ENCODE peak calls at places on chromosome 10, in four cellular contexts. Q is fibroblast of pulmonary artery, Z is nephron progenitor cell, G is adrenal gland. J is an unnamed sample.

GRCh38 chr10:68105820-68106219 is 3.5 kb upstream of the MYPN start:
- DNase-seq in Q (peak), Z (no peak), G (no peak), J (no peak)

GRCh38 chr10:77493851-77494788 is 143.5 kb downstream of the KCNMA1 start:
- DNase-seq in Q (peak), Z (no peak), G (no peak), J (no peak)

GRCh38 chr10:21655687-21656086 is 121.7 kb downstream of the MLLT10 start:
- DNase-seq in Q (no peak), Z (no peak), G (no peak), J (no peak)

GRCh38 chr10:89633484-89633883 is 11.6 kb downstream of the PANK1 start:
- DNase-seq in Q (peak), Z (no peak), G (no peak), J (no peak)

GRCh38 chr10:79058899-79059771 is 9.6 kb upstream of the ZMIZ1 start:
- DNase-seq in Q (no peak), Z (no peak), G (peak), J (peak)

GRCh38 chr10:99730026-99730425 is 1.9 kb downstream of the COX15 start:
- DNase-seq in Q (peak), Z (no peak), G (no peak), J (no peak)

GRCh38 chr10:97494863-97495506 is 3.2 kb downstream of the MMS19 start:
- DNase-seq in Q (peak), Z (no peak), G (no peak), J (no peak)

GRCh38 chr10:90652519-90652918 is 205.3 kb downstream of the HTR7 start:
- DNase-seq in Q (peak), Z (no peak), G (no peak), J (no peak)

GRCh38 chr10:49153971-49154370 is 20.1 kb upstream of the FAM170B start:
- DNase-seq in Q (no peak), Z (no peak), G (no peak), J (no peak)

GRCh38 chr10:23095404-23095965 is at the start of gene MSRB2:
- DNase-seq in Q (peak), Z (peak), G (peak), J (peak)

GRCh38 chr10:62046522-62047239 is 145.2 kb downstream of the ARID5B start:
- DNase-seq in Q (peak), Z (peak), G (no peak), J (no peak)

GRCh38 chr10:62815373-62816111 is 624 bp downstream of the EGR2 start:
- DNase-seq in Q (no peak), Z (peak), G (no peak), J (no peak)

GRCh38 chr10:83983578-83984255 is 155.6 kb upstream of the GHITM start:
- DNase-seq in Q (peak), Z (peak), G (no peak), J (no peak)

GRCh38 chr10:19941206-19941880 is 125.1 kb downstream of the PLXDC2 start:
- DNase-seq in Q (no peak), Z (no peak), G (peak), J (no peak)

GRCh38 chr10:55163388-55163972 is 362.4 kb upstream of the PCDH15 start:
- DNase-seq in Q (no peak), Z (no peak), G (no peak), J (no peak)

GRCh38 chr10:122352817-122353525 is 21.5 kb upstream of the PLEKHA1 start:
- DNase-seq in Q (no peak), Z (no peak), G (no peak), J (no peak)

GRCh38 chr10:124588736-124589451 is 127.3 kb downstream of the LHPP start:
- DNase-seq in Q (peak), Z (peak), G (peak), J (peak)

GRCh38 chr10:22606164-22606614 is 108.2 kb downstream of the PIP4K2A start:
- DNase-seq in Q (no peak), Z (no peak), G (peak), J (peak)

GRCh38 chr10:86857097-86857825 is 100.2 kb downstream of the MMRN2 start:
- DNase-seq in Q (peak), Z (no peak), G (no peak), J (no peak)

DNA sequence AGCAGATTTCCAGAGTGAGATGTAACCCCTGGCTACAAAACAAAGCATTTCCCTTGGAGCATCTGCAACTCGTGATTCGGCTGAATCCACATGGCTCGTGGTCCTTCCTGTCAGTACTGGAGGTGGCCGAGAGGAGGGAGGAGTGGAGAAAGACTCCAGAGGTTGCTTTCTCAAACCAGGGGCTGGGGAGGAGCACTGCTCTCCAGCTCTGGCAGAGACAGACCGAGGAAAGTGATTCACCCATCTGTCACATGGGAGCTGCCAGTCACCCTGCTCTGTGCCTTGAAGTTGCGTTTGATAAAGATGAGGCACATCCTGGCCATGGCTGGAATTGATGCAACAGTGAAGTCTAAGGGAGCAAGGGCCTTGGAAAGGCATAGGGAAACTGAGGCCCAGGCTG is 72.8 kb downstream of the COL13A1 start:
- DNase-seq in Q (peak), Z (no peak), G (no peak), J (no peak)
- TF ChIP-seq CTCF in Q (peak), Z (no peak), G (no peak), J (no peak)

GRCh38 chr10:30351502-30351901 is 2.4 kb upstream of the MTPAP start:
- DNase-seq in Q (no peak), Z (no peak), G (no peak), J (no peak)

GRCh38 chr10:30352377-30352776 is 3.3 kb upstream of the MTPAP start:
- DNase-seq in Q (no peak), Z (no peak), G (no peak), J (no peak)

GRCh38 chr10:30346615-30347014 is 2.5 kb downstream of the MTPAP start:
- DNase-seq in Q (no peak), Z (no peak), G (no peak), J (no peak)

GRCh38 chr10:30348378-30348776 is 701 bp downstream of the MTPAP start:
- DNase-seq in Q (no peak), Z (no peak), G (no peak), J (no peak)

DNA sequence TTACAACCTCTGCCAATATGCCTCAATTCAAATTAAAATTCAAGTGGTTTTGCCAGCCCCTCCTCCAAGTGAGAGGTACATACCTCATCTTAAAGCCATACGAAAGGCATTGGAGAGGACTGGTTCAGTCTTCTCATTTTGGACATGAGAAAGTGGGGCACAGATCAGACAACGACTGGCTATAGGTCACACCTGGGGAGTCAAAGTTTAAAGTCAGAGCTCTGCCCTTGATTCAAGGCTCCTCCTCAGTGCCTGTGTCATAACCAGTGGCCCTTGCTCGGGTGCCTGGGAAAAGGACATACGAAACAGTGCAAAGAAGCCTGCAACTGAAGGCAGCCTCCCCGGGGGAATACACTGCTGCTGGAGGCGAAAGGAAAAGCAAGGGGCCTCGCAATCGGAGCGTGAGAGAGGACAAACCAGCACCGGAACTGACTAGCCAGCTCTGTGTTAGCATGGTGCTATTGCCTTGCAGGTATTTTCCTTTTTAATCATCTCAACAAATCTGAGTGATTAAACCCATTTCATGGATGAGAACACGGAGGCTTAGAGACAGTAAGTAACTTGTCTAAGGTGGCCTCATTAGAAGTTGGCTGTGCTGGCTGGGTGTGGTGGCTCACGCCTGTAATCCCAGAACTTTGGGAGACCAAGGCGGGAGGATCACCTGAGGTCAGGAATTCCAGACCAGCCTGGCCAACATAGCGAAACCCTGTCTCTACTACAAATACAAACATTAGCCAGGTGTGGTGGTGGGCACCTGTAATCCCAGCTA is 1.1 kb upstream of the MTPAP start:
- DNase-seq in Q (no peak), Z (no peak), G (no peak), J (no peak)
- TF ChIP-seq CTCF in Q (no peak), Z (no peak), G (no peak), J (no peak)

DNA sequence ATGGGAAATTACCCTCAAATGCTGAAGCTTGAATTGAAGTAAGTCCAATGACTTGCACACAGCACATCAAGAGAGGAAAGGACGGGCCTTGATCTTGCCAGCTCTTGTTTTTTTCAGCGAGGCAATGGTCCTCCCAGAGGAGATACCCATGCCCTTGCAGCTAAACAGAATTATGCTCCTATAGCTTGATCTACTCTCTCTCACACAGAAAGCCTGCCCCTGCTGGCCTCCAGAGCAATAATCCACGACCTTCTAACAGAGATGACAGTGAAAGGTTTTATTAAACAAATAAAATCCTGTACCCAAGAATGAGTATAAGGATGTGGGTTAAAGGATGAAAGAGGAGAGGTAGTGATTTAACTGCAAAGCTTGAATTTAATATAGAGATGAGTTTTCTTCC is 268.0 kb downstream of the ADRA2A start:
- DNase-seq in Q (no peak), Z (no peak), G (no peak), J (no peak)
- TF ChIP-seq CTCF in Q (no peak), Z (no peak), G (no peak), J (no peak)

DNA sequence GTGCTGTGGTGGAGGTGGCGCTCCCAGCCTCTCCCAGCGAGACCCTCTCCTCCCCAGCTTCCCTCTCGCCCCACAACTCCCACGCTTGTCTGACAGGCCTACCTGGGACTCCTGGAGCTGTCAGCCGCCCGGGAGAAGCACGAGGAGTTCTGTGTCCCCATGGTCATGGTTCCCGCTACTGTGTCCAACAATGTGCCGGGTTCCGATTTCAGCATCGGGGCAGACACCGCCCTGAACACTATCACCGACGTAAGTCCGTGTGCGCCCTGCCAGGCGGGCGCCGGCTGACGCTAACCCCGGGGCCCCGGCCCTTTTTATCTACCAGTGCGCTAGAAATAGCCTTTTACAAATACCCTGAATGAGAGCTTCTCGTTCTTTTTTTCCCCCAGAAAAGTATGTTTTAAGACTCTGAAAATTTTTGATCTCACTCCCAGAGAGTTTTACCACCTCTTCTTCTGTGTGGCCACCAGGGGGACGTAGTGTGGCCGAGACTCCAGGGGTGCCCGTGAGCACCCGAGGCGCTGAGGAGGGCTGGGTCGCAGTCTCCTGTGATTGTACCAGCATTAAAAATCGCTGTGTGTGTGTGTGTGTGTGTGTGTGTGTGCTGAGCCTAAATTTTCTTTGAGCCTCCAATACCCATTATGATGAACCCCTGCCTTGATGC is 52.6 kb downstream of the PFKP start:
- DNase-seq in Q (peak), Z (no peak), G (no peak), J (no peak)
- TF ChIP-seq CTCF in Q (peak), Z (peak), G (peak), J (peak)

DNA sequence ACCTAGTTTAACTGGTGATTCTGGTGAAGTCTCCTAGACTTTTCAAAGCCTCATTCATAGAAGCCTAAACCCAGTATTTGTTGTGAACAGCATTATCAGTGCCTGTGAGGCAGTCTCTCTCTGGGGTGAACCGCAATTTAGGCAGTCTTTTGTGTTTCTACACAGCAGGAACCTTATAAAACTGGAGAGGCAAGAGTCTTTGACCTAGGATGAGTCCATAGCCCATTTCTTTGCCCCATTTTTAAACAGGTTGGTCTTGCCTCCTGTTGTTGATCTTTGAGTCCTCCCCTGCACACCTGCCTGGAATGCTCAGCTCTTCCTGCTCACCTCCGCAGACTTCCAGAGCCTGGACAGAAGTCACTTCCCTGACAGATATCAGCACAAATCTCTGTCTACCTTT is 51.2 kb upstream of the NRP1 start:
- DNase-seq in Q (no peak), Z (no peak), G (no peak), J (no peak)
- TF ChIP-seq CTCF in Q (no peak), Z (no peak), G (no peak), J (no peak)

GRCh38 chr10:113062977-113063967 is 113.2 kb downstream of the TCF7L2 start:
- DNase-seq in Q (no peak), Z (peak), G (no peak), J (no peak)
- TF ChIP-seq CTCF in Q (no peak), Z (peak), G (no peak), J (no peak)

J was measured in transverse colon.